ENCODE peak calls at places on chromosomes 4 and X, in five cellular contexts. K, V, R, H and Y are unnamed samples.

GRCh38 chrX:2824886-2825285 is 3.8 kb upstream of the GYG2 start:
- DNase-seq in R (no peak), H (no peak), V (no peak), K (no peak), Y (no peak)

GRCh38 chr4:150176559-150176958 is 98.3 kb downstream of the DCLK2 start:
- DNase-seq in H (no peak), K (no peak), V (no peak), R (no peak), Y (no peak)

GRCh38 chr4:24172406-24172805 is 282.6 kb upstream of the PPARGC1A start:
- DNase-seq in V (no peak), K (peak; percentile 40), R (no peak), H (no peak), Y (no peak)

GRCh38 chrX:85108165-85108564 is 104.5 kb downstream of the APOOL start:
- DNase-seq in V (no peak), R (no peak), K (no peak), H (no peak), Y (no peak)

GRCh38 chrX:52217494-52218160 is 32.9 kb downstream of the MAGED4 start:
- DNase-seq in K (peak; percentile 77), R (no peak), V (no peak), H (no peak), Y (no peak)

GRCh38 chrX:49644991-49645637 is 46.3 kb downstream of the GAGE1 start:
- DNase-seq in H (no peak), R (no peak), K (no peak), V (no peak), Y (no peak)

GRCh38 chr4:94660614-94661013 is 97.1 kb upstream of the BMPR1B start:
- DNase-seq in H (no peak), R (no peak), V (no peak), K (no peak), Y (no peak)

GRCh38 chr4:148068065-148068911 is 336.4 kb downstream of the ARHGAP10 start:
- DNase-seq in R (no peak), V (no peak), K (no peak), H (no peak), Y (no peak)

GRCh38 chr4:40205259-40206198 is 8.7 kb downstream of the RHOH start:
- DNase-seq in V (no peak), H (no peak), R (no peak), K (no peak), Y (no peak)

GRCh38 chr4:183182873-183183725 is 84.0 kb downstream of the WWC2 start:
- DNase-seq in V (no peak), R (no peak), K (peak; percentile 93), H (peak; percentile 9), Y (no peak)

GRCh38 chr4:114727426-114727825 is 128.8 kb downstream of the UGT8 start:
- DNase-seq in V (no peak), R (no peak), H (no peak), K (no peak), Y (no peak)

GRCh38 chr4:37827030-37827705 is 682 bp downstream of the PGM2 start:
- DNase-seq in V (no peak), R (peak; percentile 12), K (peak; percentile 51), H (no peak), Y (no peak)